ENCODE peak calls at places on chromosomes 5 and 9, in four cellular contexts. Y is neural progenitor cell; O is stimulated activated CD8-positive, alpha-beta memory T cell treated with anti-CD3 and anti-CD28 coated beads, Interleukin-12 subunit alpha, Interleukin-12 subunit beta, amount 100 ng/mL, for 4 hours; F is A673. U is an unnamed sample.

GRCh38 chr5:137933491-137933911 is 44.2 kb downstream of the PKD2L2 start:
- DNase-seq in Y (no peak), O (no peak), F (peak; percentile 77), U (no peak)

GRCh38 chr9:104429147-104429546 is 74.9 kb upstream of the OR13F1 start:
- DNase-seq in Y (no peak), O (no peak), F (no peak), U (no peak)

GRCh38 chr5:159963967-159964366 is 45.0 kb upstream of the TTC1 start:
- DNase-seq in Y (no peak), O (no peak), F (no peak), U (no peak)

GRCh38 chr5:32842798-32843531 is 131.8 kb downstream of the NPR3 start:
- DNase-seq in Y (no peak), O (no peak), F (no peak), U (no peak)

GRCh38 chr5:61673007-61673735 is 341.1 kb downstream of the ZSWIM6 start:
- DNase-seq in Y (peak; percentile 68), O (no peak), F (no peak), U (peak; percentile 20)

GRCh38 chr5:142530904-142531303 is 155.0 kb downstream of the FGF1 start:
- DNase-seq in Y (no peak), O (no peak), F (no peak), U (no peak)

GRCh38 chr5:141707535-141707934 is 25.5 kb upstream of the ARAP3 start:
- DNase-seq in Y (no peak), O (no peak), F (no peak), U (no peak)

GRCh38 chr5:143691278-143692236 is 120.4 kb upstream of the HMHB1 start:
- DNase-seq in Y (no peak), O (no peak), F (no peak), U (no peak)

U was measured in NCI-H2227 treated with DMSO at 0.1 percent for 48 hours.